ENCODE peak calls at places on chromosome 4, in seven cellular contexts. U is NCI-H1417, S is GDM1, K is fibroblast of lung, E is heart left ventricle, O is tibial artery, Q is nephron progenitor cell. C is an unnamed sample.
A peak's percentile ranks its signal among the peaks of the same experiment; 100 is the strongest.

GRCh38 chr4:87144346-87144745 is 76.1 kb downstream of the KLHL8 start:
- DNase-seq in U (no peak), S (no peak), K (peak; percentile 51), E (no peak), O (no peak), Q (no peak), C (no peak)

GRCh38 chr4:159639924-159640323 is 537.0 kb downstream of the RAPGEF2 start:
- DNase-seq in U (no peak), S (no peak), K (peak; percentile 49), E (no peak), O (no peak), Q (no peak), C (no peak)

GRCh38 chr4:79578613-79579012 is 170.6 kb upstream of the GK2 start:
- DNase-seq in U (no peak), S (peak; percentile 48), K (no peak), E (no peak), O (no peak), Q (no peak), C (peak; percentile 87)

GRCh38 chr4:11805837-11806236 is 377.1 kb upstream of the HS3ST1 start:
- DNase-seq in U (peak; percentile 2), S (peak; percentile 12), K (peak; percentile 5), E (no peak), O (no peak), Q (no peak), C (peak; percentile 56)

GRCh38 chr4:82710202-82710929 is 88.2 kb downstream of the SCD5 start:
- DNase-seq in U (no peak), S (no peak), K (peak; percentile 18), E (no peak), O (no peak), Q (no peak), C (no peak)

GRCh38 chr4:124111922-124112321 is 600.6 kb downstream of the ANKRD50 start:
- DNase-seq in U (peak; percentile 27), S (peak; percentile 1), K (peak; percentile 80), E (no peak), O (no peak), Q (peak; percentile 45), C (peak; percentile 16)

GRCh38 chr4:138912714-138913340 is 102.8 kb upstream of the NOCT start:
- DNase-seq in U (no peak), S (no peak), K (no peak), E (no peak), O (no peak), Q (no peak), C (no peak)

GRCh38 chr4:153222162-153222789 is 18.0 kb downstream of the TRIM2 start:
- DNase-seq in U (peak; percentile 69), S (no peak), K (peak; percentile 84), E (peak; percentile 55), O (peak; percentile 63), Q (peak; percentile 49), C (no peak)

GRCh38 chr4:26321326-26322276 is 787 bp downstream of the RBPJ start:
- DNase-seq in U (peak; percentile 72), S (no peak), K (peak; percentile 39), E (no peak), O (peak; percentile 31), Q (peak; percentile 61), C (no peak)

GRCh38 chr4:147769386-147769785 is 37.5 kb downstream of the ARHGAP10 start:
- DNase-seq in U (no peak), S (no peak), K (peak; percentile 45), E (no peak), O (no peak), Q (no peak), C (no peak)

C was measured in AML-193.